ENCODE peak calls at places on chromosomes 12 and 14, in nine cellular contexts. I, A, X, N, E, W, V, M and B are unnamed samples.

GRCh38 chr14:59631237-59631636 is 54.6 kb upstream of the CCDC175 start:
- DNase-seq in I (no peak), A (no peak), X (peak), N (no peak), E (no peak), W (no peak), V (no peak), M (no peak), B (no peak)

GRCh38 chr12:89064780-89065179 is 287.5 kb downstream of the DUSP6 start:
- DNase-seq in I (no peak), A (no peak), X (no peak), N (no peak), E (no peak), W (no peak), V (no peak), M (peak), B (no peak)

GRCh38 chr14:57732886-57733285 is 133.0 kb downstream of the SLC35F4 start:
- DNase-seq in I (no peak), A (no peak), X (no peak), N (no peak), E (no peak), W (no peak), V (no peak), M (no peak), B (no peak)

GRCh38 chr14:66087231-66087630 is 398.9 kb upstream of the CCDC196 start:
- DNase-seq in I (no peak), A (no peak), X (no peak), N (no peak), E (no peak), W (no peak), V (no peak), M (peak), B (no peak)

GRCh38 chr14:91403069-91403600 is 14.5 kb downstream of the CCDC88C start:
- DNase-seq in I (no peak), A (no peak), X (no peak), N (no peak), E (no peak), W (no peak), V (no peak), M (no peak), B (no peak)

GRCh38 chr14:60565211-60565610 is 56.3 kb downstream of the SIX6 start:
- DNase-seq in I (no peak), A (no peak), X (no peak), N (no peak), E (no peak), W (no peak), V (no peak), M (peak), B (no peak)

GRCh38 chr12:12812163-12812562 is 983 bp upstream of the DDX47 start:
- DNase-seq in I (no peak), A (no peak), X (no peak), N (no peak), E (no peak), W (no peak), V (no peak), M (no peak), B (no peak)

GRCh38 chr14:30443368-30444007 is 115.5 kb upstream of the G2E3 start:
- DNase-seq in I (no peak), A (no peak), X (peak), N (no peak), E (no peak), W (no peak), V (peak), M (peak), B (no peak)

GRCh38 chr12:53300187-53300586 is 692 bp downstream of the MYG1 start:
- DNase-seq in I (no peak), A (no peak), X (no peak), N (no peak), E (no peak), W (no peak), V (peak), M (peak), B (no peak)

GRCh38 chr12:118344829-118345228 is 27.9 kb downstream of the TAOK3 start:
- DNase-seq in I (no peak), A (no peak), X (no peak), N (no peak), E (no peak), W (no peak), V (no peak), M (no peak), B (no peak)

GRCh38 chr12:66508025-66508424 is 170.9 kb downstream of the GRIP1 start:
- DNase-seq in I (no peak), A (no peak), X (no peak), N (no peak), E (no peak), W (no peak), V (no peak), M (no peak), B (no peak)

GRCh38 chr12:60535363-60535762 is 939.5 kb downstream of the SLC16A7 start:
- DNase-seq in I (no peak), A (no peak), X (no peak), N (no peak), E (no peak), W (no peak), V (no peak), M (no peak), B (no peak)

GRCh38 chr12:52582971-52583456 is 9.4 kb upstream of the KRT74 start:
- DNase-seq in I (peak), A (peak), X (peak), N (peak), E (no peak), W (peak), V (peak), M (peak), B (no peak)

GRCh38 chr14:61178226-61179060 is 102.7 kb downstream of the TMEM30B start:
- DNase-seq in I (no peak), A (peak), X (no peak), N (no peak), E (peak), W (no peak), V (peak), M (peak), B (no peak)

GRCh38 chr14:52412426-52412825 is 98.3 kb downstream of the PTGER2 start:
- DNase-seq in I (no peak), A (no peak), X (no peak), N (no peak), E (no peak), W (no peak), V (no peak), M (no peak), B (no peak)